ENCODE peak calls at places on chromosomes 6 and 20, in six cellular contexts. Y is cardiac muscle cell, A is heart right ventricle, Z is H9, T is upper lobe of right lung, M is fibroblast of lung. U is an unnamed sample.

GRCh38 chr6:129679758-129680157 is 30.2 kb downstream of the ARHGAP18 start:
- DNase-seq in Y (peak; percentile 33), Z (no peak), A (no peak), T (no peak), M (no peak), U (no peak)

GRCh38 chr6:29758761-29759160 is 35.5 kb downstream of the HLA-F start:
- DNase-seq in M (no peak), T (no peak), Y (no peak), Z (peak; percentile 55), A (no peak), U (no peak)

GRCh38 chr20:58921564-58921963 is 59.5 kb upstream of the NELFCD start:
- DNase-seq in M (no peak), A (no peak), Y (no peak), T (no peak), Z (no peak), U (no peak)

GRCh38 chr6:137717074-137718073 is 149.7 kb upstream of the TNFAIP3 start:
- DNase-seq in Y (no peak), M (peak; percentile 43), A (no peak), Z (no peak), T (no peak), U (no peak)

GRCh38 chr6:44232676-44233559 is 9.5 kb downstream of the SLC29A1 start:
- DNase-seq in T (no peak), A (peak; percentile 22), M (no peak), Z (no peak), Y (no peak), U (no peak)

GRCh38 chr20:59920944-59921343 is 12.5 kb downstream of the SYCP2 start:
- DNase-seq in M (no peak), T (no peak), A (no peak), Z (no peak), Y (no peak), U (no peak)

GRCh38 chr6:11093065-11093590 is 506 bp upstream of the SMIM13 start:
- DNase-seq in T (no peak), Z (peak; percentile 22), A (no peak), M (peak; percentile 46), Y (no peak), U (no peak)

GRCh38 chr6:35473075-35473848 is 5.1 kb downstream of the RPL10A start:
- DNase-seq in T (no peak), M (no peak), A (no peak), Y (no peak), Z (peak; percentile 52), U (no peak)

GRCh38 chr6:149252626-149253025 is 64.9 kb upstream of the TAB2 start:
- DNase-seq in A (no peak), M (no peak), Y (no peak), Z (no peak), T (no peak), U (no peak)

GRCh38 chr20:62666736-62667529 is 24.6 kb downstream of the SLCO4A1 start:
- DNase-seq in T (no peak), Z (no peak), Y (peak; percentile 53), A (no peak), M (no peak), U (no peak)

GRCh38 chr6:148999921-149000589 is 253.2 kb downstream of the UST start:
- DNase-seq in A (peak; percentile 61), Y (peak; percentile 88), M (peak; percentile 89), T (no peak), Z (no peak), U (no peak)

GRCh38 chr6:71250050-71250689 is 38.4 kb upstream of the OGFRL1 start:
- DNase-seq in Y (peak; percentile 95), Z (no peak), A (no peak), T (no peak), M (peak; percentile 83), U (no peak)

GRCh38 chr6:390914-391558 is 516 bp upstream of the IRF4 start:
- DNase-seq in T (no peak), M (peak; percentile 6), Z (peak; percentile 71), Y (no peak), A (no peak), U (no peak)

GRCh38 chr6:111105578-111105977 is 18.3 kb downstream of the SLC16A10 start:
- DNase-seq in Z (no peak), M (peak; percentile 45), T (peak; percentile 90), Y (peak; percentile 51), A (peak; percentile 70), U (no peak)

GRCh38 chr20:63056236-63057132 is 49.7 kb upstream of the BHLHE23 start:
- DNase-seq in Z (peak; percentile 77), Y (peak; percentile 31), A (peak; percentile 11), M (peak; percentile 6), T (peak; percentile 63), U (peak; percentile 82)

GRCh38 chr6:73236147-73236750 is 11.0 kb upstream of the KHDC1L start:
- DNase-seq in Y (peak; percentile 82), A (no peak), T (no peak), Z (no peak), M (peak; percentile 88), U (no peak)

GRCh38 chr6:89146748-89147715 is 1.2 kb downstream of the PM20D2 start:
- DNase-seq in Z (peak; percentile 58), T (no peak), A (no peak), Y (peak; percentile 46), M (peak; percentile 75), U (no peak)

GRCh38 chr20:33076662-33077398 is 2.6 kb upstream of the BPIFB4 start:
- DNase-seq in Y (no peak), Z (no peak), M (no peak), T (no peak), A (no peak), U (peak; percentile 45)

GRCh38 chr6:170102038-170102437 is 188.8 kb downstream of the DLL1 start:
- DNase-seq in T (no peak), M (no peak), Z (peak; percentile 27), Y (no peak), A (no peak), U (peak; percentile 55)

GRCh38 chr20:2293486-2293885 is 2.3 kb upstream of the TGM3 start:
- DNase-seq in A (no peak), Y (no peak), M (no peak), Z (no peak), T (no peak), U (no peak)

GRCh38 chr20:2290486-2290885 is 5.3 kb upstream of the TGM3 start:
- DNase-seq in T (no peak), M (no peak), Y (no peak), Z (no peak), A (no peak), U (no peak)

GRCh38 chr20:2295286-2295685 is 515 bp upstream of the TGM3 start:
- DNase-seq in M (no peak), T (no peak), A (no peak), Z (no peak), Y (no peak), U (no peak)

GRCh38 chr20:2293971-2294370 is 1.8 kb upstream of the TGM3 start:
- DNase-seq in Z (no peak), A (no peak), Y (no peak), M (no peak), T (no peak), U (no peak)

DNA sequence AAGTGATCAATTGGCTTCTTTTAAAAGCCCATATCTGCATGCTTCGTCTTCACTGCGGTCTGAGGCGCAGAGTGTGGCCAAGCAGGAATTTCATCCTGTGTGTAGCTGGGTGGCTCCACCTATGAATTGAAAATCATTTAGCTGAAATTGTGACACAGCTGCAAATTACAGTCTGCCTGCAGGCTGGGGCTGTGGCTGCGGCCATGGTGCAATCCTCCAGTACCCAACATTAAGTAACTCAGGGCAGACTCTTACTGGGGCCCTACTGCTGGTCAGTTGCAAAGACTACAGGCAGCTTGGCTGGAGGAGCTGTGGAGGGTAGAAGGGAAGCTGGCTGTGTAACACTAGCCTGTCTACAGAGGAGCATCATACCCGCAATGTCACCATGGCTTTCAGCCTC is 3.1 kb upstream of the TGM3 start:
- DNase-seq in Z (no peak), Y (peak; percentile 23), M (no peak), A (no peak), T (peak; percentile 76), U (peak; percentile 83)
- H3K27ac ChIP-seq in Z (no peak overlapping the region), Y (no peak overlapping the region), M (no peak overlapping the region), A (no peak overlapping the region), T (no peak overlapping the region), U (peak overlapping the region; percentile 68)

GRCh38 chr20:57621426-57622200 is 1.4 kb upstream of the ZBP1 start:
- DNase-seq in T (no peak), Y (no peak), M (no peak), Z (no peak), A (no peak), U (no peak)
- H3K27ac ChIP-seq in T (no peak overlapping the region), Y (no peak overlapping the region), M (no peak overlapping the region), Z (no peak overlapping the region), A (no peak overlapping the region), U (peak overlapping the region; percentile 80)

GRCh38 chr6:143539106-143539505 is 27.6 kb upstream of the FUCA2 start:
- DNase-seq in M (no peak), A (no peak), Y (no peak), Z (no peak), T (no peak), U (no peak)

GRCh38 chr6:143538374-143538773 is 26.9 kb upstream of the FUCA2 start:
- DNase-seq in T (no peak), Y (no peak), Z (no peak), M (no peak), A (no peak), U (no peak)

GRCh38 chr6:143536866-143537691 is 25.6 kb upstream of the FUCA2 start:
- DNase-seq in M (peak; percentile 54), Y (peak; percentile 51), A (peak; percentile 75), Z (peak; percentile 67), T (peak; percentile 86), U (peak; percentile 93)

GRCh38 chr6:143535189-143535614 is 23.7 kb upstream of the FUCA2 start:
- DNase-seq in Y (no peak), M (no peak), A (no peak), T (no peak), Z (no peak), U (no peak)

DNA sequence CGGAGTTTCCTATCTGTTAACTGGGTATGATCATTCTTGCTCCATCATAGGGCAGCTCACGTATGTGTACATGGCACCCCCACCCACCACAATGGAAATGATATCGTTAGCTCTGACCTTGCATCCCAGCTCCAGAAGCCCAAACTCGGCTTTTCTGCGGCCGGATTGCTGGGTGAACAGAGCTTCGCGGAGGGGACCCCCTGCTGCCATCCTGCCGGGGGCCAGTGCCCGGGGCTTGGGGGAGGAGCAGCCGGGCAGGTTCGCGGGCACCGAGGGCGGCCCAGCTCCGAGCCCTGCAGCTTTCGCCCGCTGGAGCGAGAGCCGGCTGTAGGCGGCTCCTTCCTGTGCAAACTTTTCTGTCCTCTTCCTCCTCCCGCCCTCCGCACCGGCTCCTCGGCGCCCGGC is 24.9 kb upstream of the FUCA2 start:
- DNase-seq in M (peak; percentile 45), Y (peak; percentile 46), Z (peak; percentile 55), T (peak; percentile 83), A (peak; percentile 65), U (peak; percentile 91)
- H3K27ac ChIP-seq in M (no peak overlapping the region), Y (no peak overlapping the region), Z (no peak overlapping the region), T (peak overlapping the region; percentile 26), A (peak overlapping the region; percentile 55), U (peak overlapping the region; percentile 76)

GRCh38 chr20:48620486-48621255 is 207.1 kb downstream of the PREX1 start:
- DNase-seq in A (peak; percentile 90), M (peak; percentile 84), T (peak; percentile 92), Y (peak; percentile 95), Z (peak; percentile 94), U (peak; percentile 91)

GRCh38 chr20:48623176-48623905 is 204.5 kb downstream of the PREX1 start:
- DNase-seq in Z (no peak), Y (no peak), T (no peak), M (no peak), A (no peak), U (peak; percentile 54)

GRCh38 chr20:48622421-48622820 is 205.4 kb downstream of the PREX1 start:
- DNase-seq in T (no peak), M (no peak), Y (no peak), Z (no peak), A (no peak), U (peak; percentile 58)

GRCh38 chr20:48620112-48620485 is 207.7 kb downstream of the PREX1 start:
- DNase-seq in T (no peak), Y (no peak), M (no peak), Z (no peak), A (no peak), U (no peak)

GRCh38 chr20:48621256-48622078 is 206.3 kb downstream of the PREX1 start:
- DNase-seq in Y (peak; percentile 7), T (peak; percentile 61), A (no peak), Z (no peak), M (peak; percentile 59), U (peak; percentile 74)
- H3K27ac ChIP-seq in Y (no peak overlapping the region), T (no peak overlapping the region), A (no peak overlapping the region), Z (no peak overlapping the region), M (no peak overlapping the region), U (no peak overlapping the region)

U was measured in spleen.